ENCODE peak calls at places on chromosome 10, in four cellular contexts. G is retina, P is Right ventricle myocardium superior, Y is HEK293T. Q is an unnamed sample.

GRCh38 chr10:21194510-21194993 is 297.4 kb upstream of the NEBL start:
- DNase-seq in G (no peak), P (no peak), Y (no peak), Q (peak; percentile 8)

GRCh38 chr10:76244061-76244686 is 812.8 kb downstream of the LRMDA start:
- DNase-seq in G (no peak), P (no peak), Y (no peak), Q (no peak)

GRCh38 chr10:92847185-92847864 is 995 bp upstream of the EXOC6 start:
- DNase-seq in G (no peak), P (no peak), Y (no peak), Q (no peak)

GRCh38 chr10:74988787-74989574 is 122.5 kb upstream of the SAMD8 start:
- DNase-seq in G (peak; percentile 28), P (no peak), Y (no peak), Q (no peak)

GRCh38 chr10:17768957-17769356 is 17.0 kb downstream of the TMEM236 start:
- DNase-seq in G (no peak), P (no peak), Y (no peak), Q (no peak)

GRCh38 chr10:66837335-66837734 is 88.5 kb upstream of the LRRTM3 start:
- DNase-seq in G (no peak), P (no peak), Y (no peak), Q (no peak)

GRCh38 chr10:26737730-26738129 is 40.2 kb downstream of the PDSS1 start:
- DNase-seq in G (no peak), P (no peak), Y (no peak), Q (peak; percentile 94)

GRCh38 chr10:88819290-88819689 is 16.8 kb downstream of the LIPM start:
- DNase-seq in G (no peak), P (no peak), Y (no peak), Q (no peak)

GRCh38 chr10:778626-779330 is 89.3 kb upstream of the DIP2C start:
- DNase-seq in G (no peak), P (no peak), Y (no peak), Q (no peak)

GRCh38 chr10:83917519-83918506 is 221.5 kb upstream of the GHITM start:
- DNase-seq in G (peak; percentile 42), P (peak; percentile 59), Y (peak; percentile 41), Q (peak; percentile 71)

GRCh38 chr10:26378763-26379361 is 59.3 kb upstream of the APBB1IP start:
- DNase-seq in G (no peak), P (no peak), Y (no peak), Q (no peak)

GRCh38 chr10:123863721-123864432 is 27.7 kb downstream of the CPXM2 start:
- DNase-seq in G (no peak), P (no peak), Y (no peak), Q (no peak)

GRCh38 chr10:102408728-102409603 is 9.6 kb downstream of the PSD start:
- DNase-seq in G (peak; percentile 80), P (no peak), Y (peak; percentile 54), Q (no peak)

GRCh38 chr10:91758303-91759146 is 39.7 kb upstream of the TNKS2 start:
- DNase-seq in G (peak; percentile 20), P (no peak), Y (peak; percentile 21), Q (peak; percentile 59)

GRCh38 chr10:108378779-108379178 is 1214.3 kb upstream of the SORCS1 start:
- DNase-seq in G (no peak), P (no peak), Y (no peak), Q (no peak)

GRCh38 chr10:99958287-99958686 is 51.5 kb downstream of the DNMBP start:
- DNase-seq in G (no peak), P (no peak), Y (no peak), Q (no peak)

GRCh38 chr10:10403762-10404161 is 613.9 kb upstream of the CELF2 start:
- DNase-seq in G (no peak), P (no peak), Y (no peak), Q (no peak)

GRCh38 chr10:92702301-92702916 is 12.7 kb downstream of the HHEX start:
- DNase-seq in G (no peak), P (no peak), Y (no peak), Q (no peak)

GRCh38 chr10:102629661-102630614 is 14.3 kb upstream of the TRIM8 start:
- DNase-seq in G (peak; percentile 65), P (peak; percentile 47), Y (no peak), Q (no peak)

GRCh38 chr10:21535494-21535818 is 1.4 kb downstream of the MLLT10 start:
- DNase-seq in G (no peak), P (no peak), Y (no peak), Q (no peak)

GRCh38 chr10:33534455-33534854 is 200.0 kb upstream of the NRP1 start:
- DNase-seq in G (no peak), P (no peak), Y (no peak), Q (no peak)

GRCh38 chr10:68073631-68074403 is 1.3 kb downstream of the HERC4 start:
- DNase-seq in G (no peak), P (no peak), Y (no peak), Q (peak; percentile 16)

GRCh38 chr10:11730779-11731178 is 11.4 kb upstream of the ECHDC3 start:
- DNase-seq in G (no peak), P (no peak), Y (no peak), Q (no peak)

GRCh38 chr10:104780165-104780564 is 139.1 kb downstream of the SORCS3 start:
- DNase-seq in G (no peak), P (no peak), Y (no peak), Q (no peak)

GRCh38 chr10:21042536-21042935 is 145.4 kb upstream of the NEBL start:
- DNase-seq in G (no peak), P (no peak), Y (no peak), Q (no peak)

GRCh38 chr10:110833234-110833940 is 38.3 kb upstream of the PDCD4 start:
- DNase-seq in G (no peak), P (no peak), Y (no peak), Q (no peak)

GRCh38 chr10:16832351-16833080 is 15.3 kb upstream of the RSU1 start:
- DNase-seq in G (no peak), P (no peak), Y (no peak), Q (no peak)